ENCODE peak calls at places on chromosomes 1 and 21, in four cellular contexts. Y, M, G and Q are unnamed samples.

GRCh38 chr1:222653178-222653827 is 35.4 kb downstream of the MIA3 start:
- DNase-seq in Y (no peak), M (no peak), G (no peak), Q (no peak)

GRCh38 chr1:26220199-26220912 is 13.6 kb upstream of the CEP85 start:
- DNase-seq in Y (no peak), M (no peak), G (no peak), Q (no peak)

GRCh38 chr1:3491291-3492246 is 37.1 kb downstream of the ARHGEF16 start:
- DNase-seq in Y (peak), M (peak), G (no peak), Q (peak)

GRCh38 chr1:40449684-40450490 is at the start of gene ZFP69B:
- DNase-seq in Y (peak), M (peak), G (peak), Q (peak)

GRCh38 chr1:201076036-201076435 is 36.2 kb downstream of the CACNA1S start:
- DNase-seq in Y (no peak), M (no peak), G (no peak), Q (no peak)

GRCh38 chr1:160083968-160084770 is 2.8 kb downstream of the KCNJ9 start:
- DNase-seq in Y (peak), M (peak), G (peak), Q (peak)

GRCh38 chr21:44964381-44964780 is 24.6 kb downstream of the SLX9 start:
- DNase-seq in Y (no peak), M (no peak), G (no peak), Q (no peak)

GRCh38 chr1:57232500-57232899 is 191.4 kb downstream of the DAB1 start:
- DNase-seq in Y (no peak), M (no peak), G (no peak), Q (no peak)

GRCh38 chr21:35239811-35240219 is 190.7 kb upstream of the RUNX1 start:
- DNase-seq in Y (no peak), M (no peak), G (peak), Q (no peak)

GRCh38 chr1:245645894-245646293 is 491.1 kb downstream of the KIF26B start:
- DNase-seq in Y (no peak), M (no peak), G (no peak), Q (no peak)

GRCh38 chr1:59272507-59272906 is 24.4 kb upstream of the FGGY start:
- DNase-seq in Y (no peak), M (no peak), G (no peak), Q (no peak)

GRCh38 chr1:165954940-165955339 is 127.5 kb downstream of the UCK2 start:
- DNase-seq in Y (no peak), M (no peak), G (no peak), Q (no peak)

GRCh38 chr1:196515904-196516303 is 92.3 kb downstream of the KCNT2 start:
- DNase-seq in Y (no peak), M (no peak), G (no peak), Q (no peak)

GRCh38 chr1:15916916-15917315 is 59.0 kb downstream of the ZBTB17 start:
- DNase-seq in Y (no peak), M (no peak), G (no peak), Q (no peak)